ENCODE peak calls at places on chromosomes 13 and 19, in seven cellular contexts. D is cardiac muscle cell, P is tibial artery, M is mammary epithelial cell, V is colonic mucosa, K is endothelial cell of umbilical vein, U is RWPE1. J is an unnamed sample.

GRCh38 chr13:51995677-51996551 is 15.3 kb downstream of the ATP7B start:
- DNase-seq in P (no peak), K (peak), D (peak), U (no peak), M (peak), V (peak), J (peak)

GRCh38 chr19:33304760-33305647 is 2.7 kb upstream of the CEBPA start:
- DNase-seq in U (no peak), P (no peak), K (no peak), V (peak), D (no peak), M (no peak), J (no peak)

GRCh38 chr13:97004096-97004876 is 10.0 kb upstream of the OXGR1 start:
- DNase-seq in V (no peak), M (no peak), U (no peak), P (no peak), D (peak), K (no peak), J (no peak)

GRCh38 chr13:48583859-48584311 is 51.0 kb upstream of the RCBTB2 start:
- DNase-seq in D (no peak), M (no peak), K (peak), U (no peak), V (no peak), P (no peak), J (no peak)

GRCh38 chr13:34756572-34756971 is 185.5 kb upstream of the NBEA start:
- DNase-seq in P (no peak), U (no peak), V (no peak), M (no peak), K (no peak), D (no peak), J (no peak)

GRCh38 chr19:14511245-14511625 is 7.0 kb downstream of the DNAJB1 start:
- DNase-seq in U (no peak), V (no peak), K (no peak), M (no peak), P (no peak), D (no peak), J (no peak)

GRCh38 chr19:53076984-53077383 is 26.2 kb downstream of the ZNF160 start:
- DNase-seq in K (peak), U (no peak), M (no peak), V (no peak), D (peak), P (no peak), J (peak)

GRCh38 chr13:87999791-88000190 is 328.6 kb downstream of the SLITRK5 start:
- DNase-seq in K (no peak), P (no peak), U (no peak), D (no peak), M (no peak), V (no peak), J (no peak)

GRCh38 chr19:33229962-33230361 is 4.3 kb upstream of the SLC7A10 start:
- DNase-seq in U (no peak), V (no peak), M (no peak), K (no peak), D (no peak), P (no peak), J (no peak)

GRCh38 chr13:104256701-104257100 is 1190.5 kb upstream of the SLC10A2 start:
- DNase-seq in U (no peak), M (no peak), D (no peak), P (no peak), K (no peak), V (no peak), J (no peak)

GRCh38 chr13:77310579-77311279 is 16.2 kb downstream of the MYCBP2 start:
- DNase-seq in M (no peak), U (no peak), K (peak), V (no peak), P (no peak), D (no peak), J (no peak)

GRCh38 chr19:29587518-29587986 is 18.5 kb upstream of the POP4 start:
- DNase-seq in P (no peak), D (no peak), K (no peak), V (no peak), M (peak), U (no peak), J (peak)

GRCh38 chr19:15869109-15869555 is 28.7 kb downstream of the CYP4F2 start:
- DNase-seq in K (peak), D (peak), V (peak), P (no peak), U (peak), M (peak), J (peak)

GRCh38 chr13:102620512-102620911 is 23.7 kb downstream of the TPP2 start:
- DNase-seq in U (no peak), P (no peak), K (no peak), M (no peak), D (no peak), V (no peak), J (no peak)

GRCh38 chr19:54448037-54448773 is 794 bp upstream of the LENG8 start:
- DNase-seq in K (peak), M (peak), D (peak), V (peak), U (no peak), P (no peak), J (no peak)

GRCh38 chr19:45117666-45118065 is 24.7 kb downstream of the PPP1R37 start:
- DNase-seq in M (no peak), P (no peak), K (no peak), U (no peak), V (peak), D (no peak), J (no peak)

GRCh38 chr19:7917292-7918061 is 2.7 kb upstream of the SNAPC2 start:
- DNase-seq in M (no peak), K (peak), D (peak), P (peak), V (no peak), U (no peak), J (no peak)

GRCh38 chr13:113814435-113814821 is 49.4 kb downstream of the GAS6 start:
- DNase-seq in P (no peak), D (peak), K (no peak), V (no peak), U (no peak), M (no peak), J (peak)

GRCh38 chr19:1846517-1847205 is 1.6 kb downstream of the REXO1 start:
- DNase-seq in P (no peak), K (no peak), U (no peak), V (no peak), M (no peak), D (no peak), J (no peak)

GRCh38 chr13:31138515-31138914 is 23.2 kb downstream of the HSPH1 start:
- DNase-seq in V (no peak), M (no peak), D (peak), U (no peak), K (no peak), P (no peak), J (no peak)

GRCh38 chr19:18496167-18496979 is 25.5 kb downstream of the ELL start:
- DNase-seq in D (peak), P (no peak), M (peak), K (no peak), V (peak), U (peak), J (peak)

GRCh38 chr19:35466259-35466658 is 18.2 kb downstream of the FFAR2 start:
- DNase-seq in K (no peak), P (no peak), U (no peak), V (no peak), M (no peak), D (no peak), J (no peak)

GRCh38 chr13:50081106-50081898 is 66.1 kb downstream of the KCNRG start:
- DNase-seq in P (peak), D (peak), K (peak), V (peak), U (no peak), M (no peak), J (peak)

GRCh38 chr19:2305974-2306806 is 1.8 kb downstream of the LINGO3 start:
- DNase-seq in M (no peak), P (no peak), K (no peak), U (no peak), V (no peak), D (no peak), J (no peak)

GRCh38 chr13:23969672-23970071 is 72.4 kb upstream of the C1QTNF9B start:
- DNase-seq in M (no peak), V (no peak), U (no peak), P (no peak), K (no peak), D (peak), J (no peak)

GRCh38 chr13:31093145-31093885 is 68.4 kb downstream of the HSPH1 start:
- DNase-seq in U (peak), M (peak), P (no peak), V (no peak), D (no peak), K (no peak), J (no peak)

GRCh38 chr13:30895773-30896172 is 10.3 kb upstream of the MEDAG start:
- DNase-seq in V (no peak), D (peak), K (peak), M (peak), P (peak), U (peak), J (no peak)

GRCh38 chr19:5369962-5370367 is 29.4 kb upstream of the PTPRS start:
- DNase-seq in M (no peak), K (peak), V (peak), P (no peak), U (no peak), D (peak), J (no peak)

GRCh38 chr13:74662895-74663294 is 528.7 kb upstream of the KLF12 start:
- DNase-seq in M (no peak), U (no peak), K (no peak), D (peak), P (no peak), V (peak), J (no peak)

GRCh38 chr13:75705395-75705794 is 69.3 kb downstream of the LMO7 start:
- DNase-seq in K (peak), U (peak), V (no peak), P (no peak), D (peak), M (peak), J (no peak)

GRCh38 chr19:10288662-10289166 is 1.0 kb upstream of the ICAM5 start:
- DNase-seq in M (no peak), U (peak), D (peak), P (no peak), K (no peak), V (peak), J (peak)

GRCh38 chr19:2207991-2208860 is 27.9 kb downstream of the PLEKHJ1 start:
- DNase-seq in M (no peak), D (peak), V (peak), P (no peak), K (peak), U (no peak), J (peak)

DNA sequence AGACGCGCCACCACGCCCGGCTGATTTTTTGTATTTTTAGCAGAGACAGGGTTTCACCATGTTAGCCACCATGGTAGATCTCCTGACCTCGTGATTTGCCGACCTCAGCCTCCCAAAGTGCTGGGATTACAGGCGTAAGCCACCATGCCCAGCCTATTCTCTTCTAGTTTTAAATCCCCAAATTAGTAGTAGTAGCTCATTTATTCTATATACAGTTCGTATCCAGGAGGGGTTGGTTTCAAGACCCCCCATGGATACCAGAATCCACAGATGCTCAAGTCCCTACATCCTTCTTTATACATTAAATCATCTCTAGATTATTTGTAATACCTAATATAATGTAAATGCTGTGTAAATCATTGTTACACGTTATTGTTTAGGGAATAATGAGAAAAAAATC is 2.0 kb downstream of the ZNF568 start:
- DNase-seq in M (no peak), K (no peak), D (no peak), V (no peak), U (no peak), P (no peak), J (no peak)
- TF ChIP-seq CTCF in M (no peak), K (no peak), D (no peak), V (no peak), U (no peak), P (no peak), J (no peak)

GRCh38 chr13:20715340-20715732 is 11.8 kb downstream of the IL17D start:
- DNase-seq in P (no peak), V (no peak), D (no peak), M (no peak), K (no peak), U (no peak), J (no peak)
- H3K27ac ChIP-seq in P (peak), V (no peak), D (no peak), M (no peak), K (no peak), U (no peak), J (no peak)

DNA sequence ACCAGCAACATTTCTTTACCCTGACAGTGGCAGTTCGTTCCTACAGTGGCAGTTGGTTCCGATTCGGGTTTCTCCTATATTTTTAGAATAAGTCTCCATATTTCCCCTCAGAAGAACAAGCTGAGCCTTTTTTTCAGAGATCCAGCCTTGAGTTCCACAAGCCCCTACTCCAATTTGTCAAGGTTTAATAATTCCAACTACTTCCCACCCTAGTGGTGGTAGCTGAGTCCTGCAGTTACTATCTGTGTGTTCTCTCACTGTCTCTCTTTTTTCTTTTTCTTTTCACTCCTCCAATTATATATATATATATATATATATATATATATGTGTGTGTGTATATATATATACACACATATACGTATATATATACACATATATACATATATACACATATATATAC is 1347.3 kb downstream of the PCDH9 start:
- DNase-seq in V (no peak), D (no peak), P (no peak), M (no peak), K (no peak), U (no peak), J (no peak)
- TF ChIP-seq CTCF in V (no peak), D (peak), P (no peak), M (peak), K (no peak), U (no peak), J (no peak)

GRCh38 chr13:100045355-100045754 is 43.5 kb upstream of the PCCA start:
- DNase-seq in U (no peak), K (no peak), P (no peak), M (no peak), D (no peak), V (no peak), J (no peak)

GRCh38 chr13:100044936-100045335 is 44.0 kb upstream of the PCCA start:
- DNase-seq in U (no peak), M (no peak), V (no peak), D (no peak), P (no peak), K (no peak), J (no peak)

GRCh38 chr13:100035936-100036335 is 53.0 kb upstream of the PCCA start:
- DNase-seq in V (no peak), P (no peak), D (no peak), M (no peak), U (no peak), K (no peak), J (no peak)

GRCh38 chr13:100039740-100040139 is 49.2 kb upstream of the PCCA start:
- DNase-seq in D (no peak), P (no peak), M (no peak), K (no peak), V (no peak), U (no peak), J (no peak)

DNA sequence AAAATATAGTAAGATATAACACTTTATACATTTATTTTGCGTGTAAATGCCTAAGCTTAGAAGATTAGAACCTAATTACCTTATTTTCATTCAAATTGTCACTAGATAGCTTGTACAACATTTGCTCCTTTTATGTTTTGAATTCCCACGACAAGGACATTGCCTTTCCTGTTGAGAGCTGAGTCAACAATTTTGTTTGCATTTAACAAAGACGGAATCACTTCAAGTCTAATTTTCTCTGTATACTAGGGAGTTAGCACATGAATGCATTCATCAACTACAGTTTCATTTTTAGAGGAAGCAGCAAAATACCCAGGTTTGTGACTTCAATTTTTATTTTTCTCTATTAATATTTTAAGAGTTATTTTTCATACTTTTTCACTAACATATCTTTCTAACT is 48.7 kb upstream of the PCCA start:
- DNase-seq in V (no peak), U (no peak), D (no peak), K (no peak), M (no peak), P (no peak), J (no peak)
- H3K27ac ChIP-seq in V (no peak), U (no peak), D (no peak), K (no peak), M (no peak), P (no peak), J (no peak)

DNA sequence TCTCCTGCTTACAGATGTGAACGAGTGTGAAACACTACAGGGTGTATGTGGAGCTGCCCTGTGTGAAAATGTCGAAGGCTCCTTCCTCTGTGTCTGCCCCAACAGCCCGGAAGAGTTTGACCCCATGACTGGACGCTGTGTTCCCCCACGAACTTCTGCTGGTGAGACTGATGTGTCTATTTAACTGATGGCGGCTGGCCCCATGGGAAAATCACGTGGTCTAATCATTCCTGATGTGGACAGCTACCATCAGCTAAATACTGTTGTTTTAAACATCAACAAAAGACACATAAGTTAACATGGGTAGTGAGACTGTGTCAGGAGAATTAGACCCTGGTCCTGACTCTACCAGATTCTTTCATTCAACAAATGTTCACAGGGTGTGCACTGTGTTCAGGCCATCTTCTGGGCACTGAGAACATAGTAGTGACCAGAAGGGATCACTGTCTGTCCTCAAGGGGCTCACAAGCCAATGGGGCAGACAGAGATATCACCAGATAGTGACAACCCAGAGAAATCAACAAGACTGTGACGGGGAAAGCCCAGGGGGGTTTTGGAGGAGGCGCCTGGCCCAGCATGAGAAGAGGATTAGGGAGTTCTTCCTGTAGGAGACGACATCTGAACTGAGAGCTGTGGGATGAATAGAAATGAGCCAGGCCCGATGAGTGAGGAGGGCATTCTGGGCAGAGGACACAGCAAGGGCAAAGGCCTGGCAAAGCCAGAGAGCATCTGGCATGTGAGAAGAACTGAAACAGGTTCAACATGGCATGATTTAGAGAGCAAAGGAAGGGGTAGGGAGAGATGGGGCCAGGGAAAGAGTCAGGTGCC is 18.4 kb downstream of the LTBP4 start:
- DNase-seq in K (no peak), M (no peak), P (no peak), U (no peak), D (no peak), V (no peak), J (no peak)
- TF ChIP-seq CTCF in K (no peak), M (no peak), P (no peak), U (no peak), D (no peak), V (no peak), J (no peak)

DNA sequence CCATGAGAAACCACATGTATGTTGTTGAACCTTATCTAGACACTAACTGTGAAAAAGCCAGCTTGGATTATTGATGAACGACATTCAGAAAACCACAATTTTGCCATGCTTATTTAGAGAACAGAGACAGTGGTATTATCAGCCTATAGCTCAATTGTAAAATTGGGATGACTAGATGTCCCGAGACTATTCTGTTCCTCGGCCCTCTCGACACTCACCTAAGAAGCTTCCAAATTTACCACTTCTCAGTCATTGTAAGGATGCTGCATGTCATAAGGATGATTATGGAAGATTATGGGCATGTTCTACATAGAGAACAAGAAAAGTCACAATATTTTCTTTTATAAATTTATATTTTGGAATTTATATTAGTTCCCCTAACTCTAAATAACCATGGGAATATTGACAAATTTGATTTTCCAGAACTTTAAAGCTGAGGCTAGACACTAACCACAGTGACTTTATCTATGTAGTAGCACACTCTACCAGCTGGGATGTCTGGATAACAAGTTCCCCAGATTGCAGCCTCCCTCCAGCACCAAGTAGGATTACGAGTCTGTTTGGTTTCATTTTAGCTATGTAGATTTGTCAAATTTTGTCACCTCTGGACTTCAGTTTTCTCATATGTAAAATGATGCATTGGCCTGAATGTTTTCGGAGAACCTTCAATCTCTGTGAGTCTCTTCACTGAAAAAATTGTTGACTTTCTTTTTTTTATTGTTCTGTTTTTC is 513.6 kb downstream of the IRS2 start:
- DNase-seq in D (peak), V (no peak), K (no peak), M (no peak), P (no peak), U (no peak), J (no peak)
- H3K27ac ChIP-seq in D (no peak), V (no peak), K (peak), M (peak), P (no peak), U (no peak), J (peak)

GRCh38 chr19:38685666-38686529 is 38.4 kb downstream of the ACTN4 start:
- DNase-seq in D (peak), V (no peak), P (no peak), U (no peak), M (peak), K (peak), J (no peak)

GRCh38 chr19:38684862-38685665 is 37.6 kb downstream of the ACTN4 start:
- DNase-seq in U (no peak), V (no peak), P (no peak), M (no peak), D (no peak), K (no peak), J (no peak)

GRCh38 chr19:38684078-38684861 is 36.8 kb downstream of the ACTN4 start:
- DNase-seq in P (peak), K (peak), D (peak), V (peak), U (peak), M (peak), J (peak)

GRCh38 chr19:38687837-38688378 is 40.5 kb downstream of the ACTN4 start:
- DNase-seq in P (no peak), K (no peak), U (no peak), D (no peak), M (no peak), V (no peak), J (no peak)

GRCh38 chr19:38686530-38686888 is 39.1 kb downstream of the ACTN4 start:
- DNase-seq in P (no peak), D (no peak), K (no peak), U (no peak), M (no peak), V (no peak), J (no peak)
- TF ChIP-seq CTCF in P (no peak), D (no peak), K (no peak), U (no peak), M (no peak), V (no peak), J (no peak)